ENCODE peak calls at places on chromosomes 6 and 20, in four cellular contexts. Z is GM12865, Q is amygdala, T is ELF-1. L is an unnamed sample.

GRCh38 chr6:75436869-75437268 is 56.7 kb downstream of the FILIP1 start:
- DNase-seq in Z (no peak), Q (no peak), T (no peak), L (no peak)

GRCh38 chr20:4681971-4682370 is 39.7 kb upstream of the PRND start:
- DNase-seq in Z (no peak), Q (no peak), T (no peak), L (no peak)

GRCh38 chr6:33147807-33148666 is 44.2 kb downstream of the COL11A2 start:
- DNase-seq in Z (peak), Q (no peak), T (no peak), L (no peak)

GRCh38 chr6:50714487-50715379 is 1.4 kb downstream of the TFAP2D start:
- DNase-seq in Z (no peak), Q (no peak), T (peak), L (peak)

GRCh38 chr20:63641146-63641791 is 12.0 kb downstream of the STMN3 start:
- DNase-seq in Z (peak), Q (no peak), T (peak), L (no peak)

GRCh38 chr6:14305131-14305530 is 187.6 kb downstream of the CD83 start:
- DNase-seq in Z (no peak), Q (no peak), T (no peak), L (no peak)

GRCh38 chr20:61499859-61500258 is 247.8 kb downstream of the CDH4 start:
- DNase-seq in Z (no peak), Q (no peak), T (no peak), L (no peak)

GRCh38 chr20:61859712-61860111 is 206.0 kb downstream of the TAF4 start:
- DNase-seq in Z (no peak), Q (no peak), T (no peak), L (no peak)

GRCh38 chr6:90463359-90463758 is 123.5 kb downstream of the MAP3K7 start:
- DNase-seq in Z (peak), Q (no peak), T (no peak), L (no peak)

GRCh38 chr20:20425785-20426471 is 58.0 kb downstream of the INSM1 start:
- DNase-seq in Z (peak), Q (no peak), T (no peak), L (no peak)

GRCh38 chr6:13461805-13462204 is 25.6 kb downstream of the GFOD1 start:
- DNase-seq in Z (no peak), Q (no peak), T (no peak), L (no peak)

GRCh38 chr6:149854532-149854931 is 9.6 kb downstream of the LRP11 start:
- DNase-seq in Z (no peak), Q (no peak), T (no peak), L (no peak)

GRCh38 chr6:90397929-90398674 is 101.5 kb upstream of the BACH2 start:
- DNase-seq in Z (peak), Q (no peak), T (peak), L (no peak)

GRCh38 chr6:14822012-14822553 is 423.8 kb upstream of the JARID2 start:
- DNase-seq in Z (no peak), Q (no peak), T (peak), L (no peak)

GRCh38 chr6:211856-212497 is 80.3 kb upstream of the DUSP22 start:
- DNase-seq in Z (no peak), Q (no peak), T (no peak), L (no peak)

GRCh38 chr20:33859157-33859695 is 48.1 kb downstream of the CHMP4B start:
- DNase-seq in Z (peak), Q (no peak), T (peak), L (no peak)

GRCh38 chr6:80209434-80209833 is 103.0 kb downstream of the BCKDHB start:
- DNase-seq in Z (peak), Q (no peak), T (no peak), L (no peak)

GRCh38 chr20:32583581-32584045 is 1.5 kb downstream of the NOL4L start:
- DNase-seq in Z (no peak), Q (peak), T (no peak), L (no peak)

GRCh38 chr6:126337323-126337722 is 2.6 kb upstream of the CENPW start:
- DNase-seq in Z (no peak), Q (no peak), T (no peak), L (no peak)

GRCh38 chr20:47113362-47114118 is 218.9 kb downstream of the EYA2 start:
- DNase-seq in Z (no peak), Q (no peak), T (no peak), L (no peak)

GRCh38 chr6:47512872-47513271 is 35.3 kb downstream of the CD2AP start:
- DNase-seq in Z (no peak), Q (no peak), T (no peak), L (no peak)

GRCh38 chr6:106870069-106870468 is 104.5 kb downstream of the CD24 start:
- DNase-seq in Z (no peak), Q (no peak), T (no peak), L (no peak)

GRCh38 chr6:110345025-110345424 is 13.1 kb downstream of the METTL24 start:
- DNase-seq in Z (no peak), Q (no peak), T (no peak), L (no peak)

GRCh38 chr6:159616456-159616855 is 76.6 kb downstream of the SOD2 start:
- DNase-seq in Z (no peak), Q (no peak), T (no peak), L (no peak)

GRCh38 chr20:36320261-36320897 is 14.2 kb downstream of the DLGAP4 start:
- DNase-seq in Z (no peak), Q (no peak), T (no peak), L (peak)

GRCh38 chr6:56995347-56995746 is 40.4 kb downstream of the BEND6 start:
- DNase-seq in Z (no peak), Q (no peak), T (no peak), L (no peak)

GRCh38 chr20:14582855-14583254 is 245.4 kb upstream of the FLRT3 start:
- DNase-seq in Z (no peak), Q (no peak), T (no peak), L (no peak)

GRCh38 chr6:157755032-157755751 is 67.9 kb upstream of the SNX9 start:
- DNase-seq in Z (no peak), Q (no peak), T (peak), L (no peak)

GRCh38 chr20:3777726-3778629 is 3.3 kb downstream of the SPEF1 start:
- DNase-seq in Z (no peak), Q (no peak), T (peak), L (peak)

GRCh38 chr20:48687097-48687800 is 140.6 kb downstream of the PREX1 start:
- DNase-seq in Z (no peak), Q (no peak), T (no peak), L (no peak)

GRCh38 chr6:104940881-104941693 is 15.8 kb upstream of the LIN28B start:
- DNase-seq in Z (peak), Q (peak), T (peak), L (peak)

GRCh38 chr6:69231983-69232382 is 564.8 kb downstream of the LMBRD1 start:
- DNase-seq in Z (no peak), Q (no peak), T (no peak), L (no peak)

GRCh38 chr20:63484651-63485403 is 12.4 kb upstream of the KCNQ2 start:
- DNase-seq in Z (no peak), Q (no peak), T (no peak), L (no peak)

GRCh38 chr6:15816661-15817060 is 153.8 kb upstream of the DTNBP1 start:
- DNase-seq in Z (no peak), Q (no peak), T (no peak), L (no peak)

GRCh38 chr6:18209539-18210197 is 54.4 kb downstream of the KDM1B start:
- DNase-seq in Z (no peak), Q (no peak), T (no peak), L (no peak)

GRCh38 chr6:42339991-42340401 is 111.7 kb downstream of the TRERF1 start:
- DNase-seq in Z (peak), Q (no peak), T (no peak), L (no peak)

GRCh38 chr6:37171141-37171969 is 1.4 kb downstream of the PIM1 start:
- DNase-seq in Z (peak), Q (peak), T (peak), L (peak)

GRCh38 chr6:66183982-66184555 is 477.0 kb upstream of the EYS start:
- DNase-seq in Z (no peak), Q (no peak), T (no peak), L (no peak)

GRCh38 chr6:158131926-158132325 is 36.1 kb downstream of the SERAC1 start:
- DNase-seq in Z (peak), Q (no peak), T (no peak), L (no peak)

L was measured in H9.